ENCODE peak calls at places on chromosome X, in five cellular contexts. N is mammary epithelial cell, K is H9, W is psoas muscle, H is AG04450. B is an unnamed sample.

GRCh38 chrX:31969714-31970113 is 897.9 kb upstream of the FTHL17 start:
- DNase-seq in H (no peak), W (no peak), N (no peak), K (no peak), B (no peak)

GRCh38 chrX:20362268-20363002 is 95.7 kb upstream of the RPS6KA3 start:
- DNase-seq in W (no peak), H (no peak), N (no peak), K (no peak), B (peak; percentile 5)

GRCh38 chrX:1534321-1535168 is 2.4 kb downstream of the P2RY8 start:
- DNase-seq in N (no peak), W (no peak), H (no peak), K (peak; percentile 82), B (no peak)

GRCh38 chrX:68917799-68918198 is 89.0 kb downstream of the EFNB1 start:
- DNase-seq in K (no peak), N (no peak), H (no peak), W (no peak), B (no peak)

GRCh38 chrX:22378296-22378695 is 105.6 kb downstream of the CBLL2 start:
- DNase-seq in W (no peak), N (peak; percentile 23), K (no peak), H (no peak), B (no peak)

GRCh38 chrX:139382529-139382928 is 148.0 kb upstream of the F9 start:
- DNase-seq in N (no peak), H (no peak), K (peak; percentile 55), W (no peak), B (no peak)

GRCh38 chrX:15254852-15255251 is 15.0 kb downstream of the ASB9 start:
- DNase-seq in H (no peak), W (no peak), K (no peak), N (no peak), B (no peak)

GRCh38 chrX:18961686-18962085 is 22.2 kb downstream of the PHKA2 start:
- DNase-seq in W (no peak), N (no peak), K (no peak), H (no peak), B (no peak)

GRCh38 chrX:133610056-133610455 is 194.8 kb upstream of the GPC4 start:
- DNase-seq in W (no peak), K (no peak), H (no peak), N (no peak), B (no peak)

GRCh38 chrX:9635805-9636204 is 129.8 kb downstream of the GPR143 start:
- DNase-seq in H (no peak), K (no peak), N (no peak), W (no peak), B (no peak)

GRCh38 chrX:13778916-13779315 is 38.0 kb downstream of the GPM6B start:
- DNase-seq in H (no peak), W (no peak), N (peak; percentile 11), K (no peak), B (no peak)

GRCh38 chrX:110282922-110283321 is 35.0 kb downstream of the AMMECR1 start:
- DNase-seq in W (no peak), H (no peak), K (no peak), N (no peak), B (no peak)

GRCh38 chrX:84907324-84907946 is 96.2 kb upstream of the APOOL start:
- DNase-seq in H (no peak), K (no peak), W (no peak), N (peak; percentile 9), B (no peak)

GRCh38 chrX:6917666-6918065 is 229.8 kb upstream of the STS start:
- DNase-seq in K (no peak), W (no peak), H (no peak), N (no peak), B (no peak)

GRCh38 chrX:72045552-72046277 is 86.0 kb downstream of the RTL5 start:
- DNase-seq in W (no peak), H (no peak), K (peak; percentile 78), N (peak; percentile 62), B (peak; percentile 65)

GRCh38 chrX:115360220-115360781 is 70.8 kb downstream of the LUZP4 start:
- DNase-seq in W (no peak), N (no peak), K (no peak), H (no peak), B (no peak)

GRCh38 chrX:103376979-103377324 is 614 bp downstream of the BEX3 start:
- DNase-seq in W (no peak), H (no peak), N (no peak), K (peak; percentile 53), B (no peak)

GRCh38 chrX:1390621-1391369 is 1.1 kb downstream of the SLC25A6 start:
- DNase-seq in W (peak; percentile 23), K (no peak), N (no peak), H (no peak), B (no peak)

GRCh38 chrX:23031600-23031999 is 31.8 kb downstream of the DDX53 start:
- DNase-seq in W (no peak), N (no peak), H (no peak), K (no peak), B (no peak)

GRCh38 chrX:119676949-119677653 is 15.9 kb downstream of the SEPTIN6 start:
- DNase-seq in W (no peak), N (no peak), K (no peak), H (no peak), B (no peak)
- H3K27ac ChIP-seq in W (no peak overlapping the region), N (no peak overlapping the region), K (no peak overlapping the region), H (no peak overlapping the region), B (no peak overlapping the region)

DNA sequence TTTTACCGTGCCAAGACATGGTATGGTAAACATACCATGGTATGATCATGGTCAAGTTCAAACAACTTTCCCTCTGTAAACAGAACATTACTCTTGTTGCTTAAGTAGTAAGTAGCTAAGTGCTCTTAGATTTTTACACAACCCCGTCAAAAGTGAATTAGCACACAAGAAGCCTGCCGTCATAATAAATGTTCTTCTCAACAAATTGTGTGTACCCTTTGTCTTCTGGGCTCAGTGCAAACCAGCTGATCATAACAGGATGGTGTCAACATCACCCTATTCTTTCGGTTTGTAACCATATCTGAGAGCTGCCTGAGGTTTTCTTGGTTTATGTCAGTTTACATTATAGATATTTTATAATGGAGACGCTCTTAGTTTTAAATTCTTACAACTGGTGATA is 28.8 kb downstream of the MSL3 start:
- DNase-seq in H (no peak), N (no peak), K (no peak), W (no peak), B (no peak)
- H3K27ac ChIP-seq in H (no peak overlapping the region), N (no peak overlapping the region), K (no peak overlapping the region), W (no peak overlapping the region), B (no peak overlapping the region)

GRCh38 chrX:39854772-39855747 is 242.7 kb downstream of the BCOR start:
- DNase-seq in W (no peak), H (no peak), N (no peak), K (no peak), B (no peak)
- H3K27ac ChIP-seq in W (no peak overlapping the region), H (no peak overlapping the region), N (no peak overlapping the region), K (no peak overlapping the region), B (no peak overlapping the region)

DNA sequence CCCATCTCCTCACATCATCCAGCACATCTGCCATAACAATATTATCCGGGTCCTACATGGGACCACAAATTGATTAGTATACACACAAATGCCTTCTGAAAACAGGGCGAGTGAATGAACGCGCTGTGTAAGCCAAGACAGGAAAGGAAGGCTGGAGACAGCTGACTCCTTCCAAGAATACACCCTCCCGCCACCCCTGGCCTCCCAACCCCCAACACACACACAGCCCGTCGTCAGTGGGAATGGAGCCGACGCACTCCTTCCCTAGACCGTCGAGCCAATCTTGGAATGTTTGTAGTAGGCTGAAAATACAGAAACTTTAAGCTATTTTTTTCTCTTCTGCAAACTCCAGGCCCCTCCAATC is 319 bp upstream of the MAGEH1 start:
- DNase-seq in W (no peak), K (no peak), N (no peak), H (no peak), B (no peak)
- H3K27ac ChIP-seq in W (peak overlapping the region; percentile 59), K (no peak overlapping the region), N (no peak overlapping the region), H (peak overlapping the region; percentile 89), B (no peak overlapping the region)

B was measured in epithelial cell of prostate.